ENCODE peak calls at places on chromosome 5, in eight cellular contexts. W is neural progenitor cell, J is mammary epithelial cell, B is H9, X is SK-N-SH, E is endothelial cell of umbilical vein, Y is HCT116, P is Karpas-422. Q is an unnamed sample.

GRCh38 chr5:16970260-16970659 is 34.2 kb upstream of the MYO10 start:
- DNase-seq in W (no peak), J (no peak), B (no peak), X (no peak), E (no peak), Y (no peak), P (no peak), Q (no peak)

GRCh38 chr5:149310947-149311675 is 34.2 kb upstream of the GRPEL2 start:
- DNase-seq in W (no peak), J (no peak), B (peak), X (no peak), E (peak), Y (no peak), P (no peak), Q (peak)

GRCh38 chr5:129111351-129111750 is 16.8 kb downstream of the ISOC1 start:
- DNase-seq in W (no peak), J (no peak), B (no peak), X (no peak), E (no peak), Y (no peak), P (no peak), Q (no peak)

GRCh38 chr5:127406326-127407121 is 110.9 kb upstream of the PRRC1 start:
- DNase-seq in W (peak), J (no peak), B (peak), X (no peak), E (peak), Y (no peak), P (no peak), Q (no peak)

GRCh38 chr5:1488882-1489680 is 34.7 kb downstream of the LPCAT1 start:
- DNase-seq in W (no peak), J (peak), B (no peak), X (no peak), E (no peak), Y (no peak), P (no peak), Q (peak)

GRCh38 chr5:177383181-177383580 is 1.1 kb upstream of the SLC34A1 start:
- DNase-seq in W (no peak), J (no peak), B (no peak), X (no peak), E (no peak), Y (no peak), P (no peak), Q (no peak)

GRCh38 chr5:36624277-36624676 is 17.9 kb downstream of the SLC1A3 start:
- DNase-seq in W (no peak), J (no peak), B (no peak), X (no peak), E (no peak), Y (no peak), P (no peak), Q (peak)

GRCh38 chr5:14234204-14234603 is 91.1 kb downstream of the TRIO start:
- DNase-seq in W (no peak), J (peak), B (no peak), X (no peak), E (no peak), Y (no peak), P (no peak), Q (no peak)

GRCh38 chr5:90479611-90480385 is 5.1 kb downstream of the POLR3G start:
- DNase-seq in W (no peak), J (peak), B (no peak), X (no peak), E (no peak), Y (no peak), P (no peak), Q (peak)

GRCh38 chr5:145924849-145925248 is 11.5 kb upstream of the SH3RF2 start:
- DNase-seq in W (no peak), J (no peak), B (no peak), X (no peak), E (no peak), Y (no peak), P (no peak), Q (no peak)

GRCh38 chr5:134492568-134492967 is 32.9 kb upstream of the JADE2 start:
- DNase-seq in W (no peak), J (no peak), B (no peak), X (peak), E (no peak), Y (no peak), P (no peak), Q (no peak)
- H3K9ac ChIP-seq in W (no peak), J (no peak), B (no peak), X (no peak), E (no peak), Y (no peak), P (no peak), Q (no peak)

GRCh38 chr5:119321569-119322311 is 34.1 kb upstream of the TNFAIP8 start:
- DNase-seq in W (no peak), J (no peak), B (no peak), X (no peak), E (no peak), Y (no peak), P (no peak), Q (no peak)
- H3K9ac ChIP-seq in W (no peak), J (no peak), B (no peak), X (no peak), E (no peak), Y (no peak), P (no peak), Q (no peak)

DNA sequence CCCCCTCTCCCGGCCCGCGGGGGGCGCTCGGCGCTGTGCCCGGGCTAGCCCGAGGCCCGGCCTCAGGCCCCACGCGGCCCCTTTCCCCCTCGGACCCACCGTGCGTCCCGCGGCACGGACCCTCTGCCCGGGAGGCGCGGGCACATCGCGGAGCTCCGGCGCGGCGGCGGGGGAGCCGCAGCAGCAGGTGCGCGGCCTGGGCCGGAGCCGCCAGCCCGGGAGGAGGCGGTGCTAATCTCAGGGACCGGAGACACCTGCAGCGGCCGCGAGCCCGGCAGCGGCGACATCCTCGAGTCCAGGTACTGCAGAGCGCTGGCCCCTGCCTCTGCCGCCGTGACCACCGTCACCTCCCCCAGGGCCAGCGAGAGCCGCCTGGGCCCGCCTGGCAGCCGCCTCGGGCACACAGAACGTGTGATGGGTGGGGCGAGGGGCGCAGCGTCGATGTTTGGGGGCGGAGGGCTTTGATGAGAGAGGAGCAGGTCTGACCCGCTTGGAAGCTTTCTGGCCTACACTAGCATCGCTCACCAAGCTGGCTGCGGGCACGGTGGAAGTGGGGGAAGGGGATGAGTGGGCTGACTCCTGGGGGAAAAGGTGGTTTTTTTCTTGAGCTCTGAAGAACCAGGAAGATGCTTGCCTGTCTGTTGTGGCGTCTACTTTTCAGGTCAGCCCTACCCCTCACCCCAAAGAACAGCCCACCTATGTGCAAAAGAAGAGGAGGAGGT is 524 bp downstream of the CYFIP2 start:
- DNase-seq in W (peak), J (no peak), B (peak), X (no peak), E (peak), Y (no peak), P (peak), Q (no peak)
- H3K9ac ChIP-seq in W (peak), J (no peak), B (peak), X (peak), E (no peak), Y (peak), P (peak), Q (peak)

GRCh38 chr5:154863291-154864080 is 5.1 kb downstream of the CNOT8 start:
- DNase-seq in W (no peak), J (no peak), B (no peak), X (no peak), E (no peak), Y (no peak), P (no peak), Q (no peak)

GRCh38 chr5:154860123-154860522 is 1.7 kb downstream of the CNOT8 start:
- DNase-seq in W (peak), J (peak), B (no peak), X (no peak), E (peak), Y (no peak), P (peak), Q (peak)

GRCh38 chr5:154861946-154862345 is 3.5 kb downstream of the CNOT8 start:
- DNase-seq in W (no peak), J (no peak), B (no peak), X (no peak), E (no peak), Y (no peak), P (no peak), Q (no peak)

GRCh38 chr5:154860765-154861164 is 2.3 kb downstream of the CNOT8 start:
- DNase-seq in W (no peak), J (no peak), B (no peak), X (no peak), E (no peak), Y (no peak), P (no peak), Q (no peak)

GRCh38 chr5:154862766-154863165 is 4.3 kb downstream of the CNOT8 start:
- DNase-seq in W (no peak), J (no peak), B (no peak), X (no peak), E (no peak), Y (no peak), P (no peak), Q (no peak)
- H3K9ac ChIP-seq in W (no peak), J (no peak), B (no peak), X (no peak), E (no peak), Y (no peak), P (peak), Q (no peak)

GRCh38 chr5:174205939-174206338 is 160.4 kb downstream of the NSG2 start:
- DNase-seq in W (no peak), J (no peak), B (no peak), X (no peak), E (no peak), Y (no peak), P (no peak), Q (no peak)

DNA sequence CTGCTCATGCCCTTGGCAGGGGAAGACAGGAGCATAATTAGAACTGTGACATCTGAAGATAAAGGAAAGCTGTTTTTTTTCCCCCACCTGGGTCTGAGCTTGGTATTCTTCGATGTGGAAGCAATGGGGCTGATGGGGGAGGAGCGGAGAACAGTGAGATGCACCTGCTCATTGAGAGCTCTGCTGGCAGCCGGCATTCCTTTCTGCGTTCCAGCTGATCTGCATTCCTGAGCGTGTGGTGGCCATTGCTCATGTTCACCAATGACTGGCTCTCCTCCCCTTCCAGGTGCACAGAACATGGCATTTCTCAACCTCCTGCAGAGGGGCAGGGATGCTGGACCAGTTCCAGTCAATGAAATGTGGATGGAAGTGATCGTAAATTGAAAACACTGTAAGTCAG is 159.4 kb downstream of the NSG2 start:
- DNase-seq in W (peak), J (peak), B (peak), X (no peak), E (no peak), Y (no peak), P (no peak), Q (no peak)
- H3K9ac ChIP-seq in W (no peak), J (no peak), B (no peak), X (no peak), E (no peak), Y (no peak), P (no peak), Q (no peak)

GRCh38 chr5:81505672-81506071 is 111.7 kb upstream of the ACOT12 start:
- DNase-seq in W (no peak), J (no peak), B (no peak), X (no peak), E (peak), Y (no peak), P (no peak), Q (no peak)
- H3K9ac ChIP-seq in W (no peak), J (no peak), B (no peak), X (no peak), E (peak), Y (no peak), P (no peak), Q (no peak)

DNA sequence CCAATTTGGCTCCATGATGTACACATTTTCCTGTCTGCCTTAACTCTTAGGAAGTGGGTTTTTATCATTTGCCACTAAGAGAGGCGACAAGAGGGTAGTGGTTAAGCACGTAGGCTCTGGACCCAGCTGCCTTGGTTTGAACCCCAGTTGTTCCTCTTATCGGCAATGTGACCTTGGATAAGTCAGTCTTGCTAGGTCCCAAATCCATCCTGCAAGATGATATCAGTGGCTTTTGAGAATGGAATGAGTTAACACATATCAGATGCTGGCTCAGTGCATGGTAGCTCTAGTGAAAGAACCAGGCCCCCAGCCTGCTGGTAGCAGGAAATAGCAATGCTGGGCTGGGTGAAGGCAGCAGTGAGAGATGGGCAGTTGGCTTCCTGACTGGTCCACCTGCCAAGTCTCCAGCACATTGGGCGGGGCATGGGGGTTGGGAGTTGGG is 72.5 kb downstream of the STK10 start:
- DNase-seq in W (no peak), J (no peak), B (no peak), X (peak), E (no peak), Y (no peak), P (no peak), Q (no peak)
- H3K9ac ChIP-seq in W (no peak), J (no peak), B (no peak), X (no peak), E (no peak), Y (no peak), P (no peak), Q (no peak)

DNA sequence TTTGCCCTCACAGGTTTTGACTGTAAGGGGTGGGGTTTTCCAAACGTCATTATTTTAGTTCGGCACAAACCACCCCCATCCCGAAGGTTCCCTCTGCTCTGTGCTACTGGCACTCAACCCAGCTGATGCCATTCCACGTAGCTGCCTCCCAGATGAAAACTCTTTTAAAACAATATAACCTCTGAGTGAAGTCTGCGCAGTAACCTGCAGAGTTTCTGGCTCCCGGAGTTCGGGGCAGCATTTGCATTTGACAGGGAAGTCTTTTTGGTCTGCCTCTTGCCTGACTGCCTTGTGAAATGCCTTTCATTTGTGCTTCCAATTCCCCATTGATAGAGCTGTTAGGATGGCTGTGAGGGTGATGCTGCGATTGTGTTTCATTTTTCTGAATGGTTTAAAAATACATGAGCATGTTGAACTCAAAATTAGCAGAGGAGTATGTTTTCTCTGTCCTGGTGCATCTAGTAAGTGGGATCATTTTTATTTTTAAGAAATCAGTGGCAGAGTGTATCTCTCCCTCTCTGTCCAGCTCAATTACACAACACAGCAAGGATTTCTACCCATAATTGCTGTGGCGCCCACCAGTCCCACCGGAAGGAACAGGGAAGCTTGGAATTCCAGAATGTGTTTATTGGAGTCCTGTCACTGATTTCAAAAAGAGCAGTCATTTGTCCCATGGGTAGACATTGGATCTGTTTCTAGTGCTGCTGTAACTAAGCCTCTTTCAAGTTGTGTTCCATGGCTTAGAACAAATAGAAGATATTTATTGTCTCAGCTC is 24.8 kb downstream of the ADCY2 start:
- DNase-seq in W (peak), J (no peak), B (peak), X (no peak), E (no peak), Y (no peak), P (no peak), Q (no peak)
- H3K9ac ChIP-seq in W (no peak), J (no peak), B (no peak), X (no peak), E (no peak), Y (no peak), P (no peak), Q (no peak)

GRCh38 chr5:151238303-151238741 is 14.4 kb upstream of the CCDC69 start:
- DNase-seq in W (no peak), J (no peak), B (peak), X (no peak), E (no peak), Y (no peak), P (peak), Q (no peak)
- H3K9ac ChIP-seq in W (no peak), J (no peak), B (no peak), X (no peak), E (no peak), Y (no peak), P (peak), Q (no peak)

DNA sequence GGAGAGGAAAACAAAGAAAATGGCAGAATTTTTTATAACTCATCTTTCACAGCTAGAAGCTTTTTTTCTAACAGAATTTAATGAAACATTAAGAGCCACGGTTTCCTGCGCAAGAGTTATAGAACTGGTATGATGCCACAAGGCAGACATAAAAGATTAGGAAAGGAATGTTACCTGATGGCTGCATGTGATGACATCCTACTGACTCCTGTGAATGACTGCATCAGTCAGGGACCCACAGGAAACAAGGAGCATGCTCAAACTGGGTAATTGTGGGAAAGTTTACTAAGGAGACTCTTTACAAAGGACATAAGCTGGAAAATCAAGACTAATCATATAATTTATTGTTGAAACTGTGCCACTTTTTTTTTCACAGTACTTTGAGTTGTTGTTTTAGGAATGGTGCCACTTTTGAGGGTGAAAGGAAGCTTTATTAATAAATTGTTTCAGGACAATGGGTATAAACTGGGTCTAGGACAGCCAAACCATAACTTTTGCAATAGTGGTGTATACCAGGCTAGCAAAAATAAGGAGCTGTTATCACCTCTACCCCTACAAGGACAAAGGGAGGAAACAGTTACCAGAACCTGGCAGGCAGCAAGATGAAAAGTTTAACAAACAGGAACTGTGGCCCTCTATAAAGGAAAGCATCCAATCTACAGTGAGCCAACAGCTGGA is 5.1 kb upstream of the TSLP start:
- DNase-seq in W (no peak), J (no peak), B (no peak), X (no peak), E (peak), Y (no peak), P (no peak), Q (no peak)
- H3K9ac ChIP-seq in W (no peak), J (no peak), B (no peak), X (no peak), E (no peak), Y (no peak), P (no peak), Q (no peak)

Q was measured in fibroblast of lung.